ENCODE peak calls at places on chromosomes 1 and 21, in ten cellular contexts. N, A, E, U, R, V, M, I, S and Y are unnamed samples.

GRCh38 chr1:183144752-183145151 is 41.3 kb upstream of the LAMC2 start:
- DNase-seq in N (no peak), A (no peak), E (no peak), U (no peak), R (no peak), V (no peak), M (no peak), I (no peak), S (no peak), Y (no peak)

GRCh38 chr1:104991702-104992101 is 1242.0 kb downstream of the AMY1C start:
- DNase-seq in N (no peak), A (no peak), E (no peak), U (no peak), R (no peak), V (no peak), M (no peak), I (no peak), S (no peak), Y (no peak)

GRCh38 chr21:42276076-42276475 is 39.1 kb downstream of the TFF3 start:
- DNase-seq in N (peak), A (no peak), E (no peak), U (no peak), R (no peak), V (no peak), M (no peak), I (no peak), S (no peak), Y (no peak)

GRCh38 chr1:91650764-91651163 is 150.1 kb downstream of the CDC7 start:
- DNase-seq in N (no peak), A (no peak), E (peak), U (peak), R (no peak), V (peak), M (peak), I (no peak), S (peak), Y (peak)

GRCh38 chr21:44337428-44337827 is 1.8 kb downstream of the CFAP410 start:
- DNase-seq in N (no peak), A (no peak), E (no peak), U (no peak), R (no peak), V (no peak), M (peak), I (no peak), S (no peak), Y (no peak)

GRCh38 chr1:89104147-89104546 is 21.8 kb downstream of the GBP2 start:
- DNase-seq in N (no peak), A (no peak), E (no peak), U (no peak), R (no peak), V (no peak), M (no peak), I (no peak), S (no peak), Y (no peak)

GRCh38 chr1:67261646-67262045 is 46.0 kb upstream of the IL12RB2 start:
- DNase-seq in N (no peak), A (no peak), E (no peak), U (peak), R (no peak), V (no peak), M (no peak), I (no peak), S (no peak), Y (no peak)

GRCh38 chr1:212514056-212514614 is 81.4 kb downstream of the NENF start:
- DNase-seq in N (peak), A (peak), E (peak), U (peak), R (no peak), V (no peak), M (peak), I (peak), S (peak), Y (peak)

GRCh38 chr1:182185147-182185546 is 123.6 kb upstream of the ZNF648 start:
- DNase-seq in N (no peak), A (no peak), E (no peak), U (no peak), R (no peak), V (no peak), M (no peak), I (peak), S (no peak), Y (no peak)

GRCh38 chr21:36156815-36157670 is at the start of gene DOP1B:
- DNase-seq in N (no peak), A (no peak), E (peak), U (peak), R (no peak), V (no peak), M (no peak), I (no peak), S (no peak), Y (no peak)

GRCh38 chr1:117607471-117607870 is 1.6 kb downstream of the TENT5C start:
- DNase-seq in N (peak), A (no peak), E (no peak), U (peak), R (no peak), V (peak), M (no peak), I (no peak), S (no peak), Y (no peak)

GRCh38 chr1:172990598-172991215 is 60.0 kb downstream of the TNFSF18 start:
- DNase-seq in N (no peak), A (no peak), E (no peak), U (no peak), R (no peak), V (no peak), M (peak), I (no peak), S (peak), Y (no peak)

DNA sequence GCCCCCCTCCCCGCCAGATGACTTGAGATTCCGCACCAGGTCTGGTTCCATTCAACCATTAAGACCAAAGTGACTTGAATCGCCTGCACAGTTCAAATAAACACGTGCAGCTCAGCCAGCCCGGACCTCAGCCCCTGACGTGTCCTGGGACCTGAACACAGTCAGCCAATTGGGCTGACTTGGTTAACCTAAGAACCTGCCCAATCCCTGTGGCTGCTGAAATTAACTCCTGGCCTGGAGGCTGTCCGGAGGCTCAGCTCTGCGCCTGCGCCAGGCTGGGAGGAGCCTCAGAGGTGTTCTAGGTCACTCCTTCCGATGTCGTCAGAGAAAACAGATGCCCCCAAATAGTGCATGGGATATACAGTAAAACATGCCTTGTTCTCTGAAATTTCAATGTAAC is 73.4 kb downstream of the SCCPDH start:
- DNase-seq in N (no peak), A (no peak), E (no peak), U (no peak), R (no peak), V (no peak), M (no peak), I (no peak), S (no peak), Y (no peak)
- H3K27ac ChIP-seq in N (no peak), A (no peak), E (no peak), U (no peak), R (no peak), V (no peak), M (no peak), I (no peak), S (no peak), Y (no peak)

DNA sequence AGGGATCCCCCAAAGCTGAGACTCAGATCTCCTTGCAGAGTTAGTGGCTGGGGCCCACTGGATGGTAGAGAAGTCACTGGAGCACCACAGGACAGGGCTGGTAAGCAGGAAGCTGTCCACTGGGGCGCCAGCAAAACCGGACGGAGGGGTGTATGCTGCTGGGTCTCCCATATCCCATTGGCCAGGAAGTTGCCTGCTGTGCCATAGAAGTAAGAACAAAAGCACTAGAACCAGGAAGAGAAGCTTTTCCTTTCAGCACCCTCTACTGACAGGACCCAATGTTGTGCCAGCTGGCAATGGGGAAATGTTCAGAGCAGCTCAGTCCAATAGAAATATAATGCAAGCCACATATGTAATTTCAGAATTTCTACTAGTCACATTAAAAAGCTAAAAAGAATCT is 146.6 kb downstream of the SPATA46 start:
- DNase-seq in N (peak), A (peak), E (peak), U (peak), R (no peak), V (peak), M (peak), I (no peak), S (no peak), Y (peak)
- TF ChIP-seq CTCF in N (peak), A (peak), E (no peak), U (no peak), R (no peak), V (no peak), M (peak), I (no peak), S (no peak), Y (peak)

DNA sequence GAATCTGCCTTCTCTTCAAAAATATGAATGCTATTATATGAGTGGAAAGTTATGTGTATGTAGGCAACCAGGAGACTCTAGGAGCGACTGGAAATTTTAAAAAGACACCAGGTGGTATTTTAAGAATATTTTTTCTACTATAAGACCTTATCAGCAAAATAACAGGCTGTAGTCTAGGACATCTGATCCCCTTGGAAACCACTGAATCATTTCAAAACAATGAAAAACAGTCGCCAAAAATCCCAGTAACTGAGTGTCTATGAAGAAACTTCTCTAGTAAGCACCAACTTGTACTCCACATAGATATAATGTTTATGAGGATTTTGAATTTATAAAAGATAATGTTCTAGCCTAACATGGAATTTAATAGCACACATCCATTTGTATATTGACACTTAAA is 358.5 kb downstream of the GPATCH2 start:
- DNase-seq in N (no peak), A (no peak), E (no peak), U (no peak), R (no peak), V (no peak), M (peak), I (no peak), S (peak), Y (peak)
- H3K4me3 ChIP-seq in N (no peak), A (no peak), E (no peak), U (no peak), R (no peak), V (no peak), M (no peak), I (no peak), S (no peak), Y (no peak)

GRCh38 chr1:46062651-46063319 is 69.6 kb downstream of the PIK3R3 start:
- DNase-seq in N (no peak), A (no peak), E (no peak), U (peak), R (no peak), V (no peak), M (peak), I (no peak), S (peak), Y (no peak)
- H3K27ac ChIP-seq in N (peak), A (peak), E (no peak), U (no peak), R (peak), V (no peak), M (no peak), I (peak), S (no peak), Y (no peak)

DNA sequence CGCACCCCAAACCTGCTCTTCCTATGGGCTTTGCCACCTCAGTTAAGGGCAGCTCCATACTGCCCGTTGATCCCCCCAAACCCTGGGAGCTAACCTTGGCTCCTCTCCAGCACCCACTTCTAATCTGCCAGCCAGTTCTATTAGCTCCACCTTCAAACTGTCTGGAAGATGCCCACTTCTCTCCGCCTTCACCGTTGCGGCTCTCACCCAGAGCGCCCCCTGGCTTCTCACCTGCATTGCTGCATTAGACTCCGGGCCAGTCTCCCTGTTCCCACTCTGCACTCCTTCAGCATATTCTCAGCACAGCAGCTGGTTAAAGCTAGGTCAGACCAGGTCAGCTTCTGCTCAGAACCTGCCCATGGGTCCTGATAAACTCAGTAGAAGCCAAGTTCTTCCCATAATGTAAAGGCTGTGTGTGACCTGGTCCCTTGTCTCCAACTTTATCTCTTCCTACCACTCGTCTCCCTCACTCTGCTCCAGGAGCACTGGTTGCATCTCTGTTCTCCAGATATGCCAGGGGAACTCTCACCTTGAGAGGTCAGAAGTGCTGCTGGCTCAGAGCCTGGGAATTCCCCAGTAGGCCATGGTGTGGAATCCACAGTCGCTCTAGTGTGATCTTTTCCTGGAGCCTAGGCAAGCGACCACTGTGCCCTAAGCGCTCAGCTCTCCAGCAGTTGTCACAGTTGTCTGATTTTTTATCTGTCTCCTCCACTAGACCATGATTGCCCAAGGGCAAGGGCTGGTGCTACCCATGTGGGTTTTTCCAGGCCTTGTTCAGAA is 150.3 kb downstream of the HMGB4 start:
- DNase-seq in N (peak), A (peak), E (peak), U (no peak), R (no peak), V (no peak), M (no peak), I (no peak), S (no peak), Y (no peak)
- TF ChIP-seq CTCF in N (peak), A (peak), E (peak), U (peak), R (peak), V (peak), M (peak), I (peak), S (no peak), Y (no peak)